ENCODE peak calls at places on chromosomes 2 and 18, in four cellular contexts. S is uterus, U is astrocyte of the cerebellum, O is GM12865. D is an unnamed sample.
A peak's percentile ranks its signal among the peaks of the same experiment; 100 is the strongest.

GRCh38 chr2:72982781-72983499 is 65.6 kb downstream of the EMX1 start:
- DNase-seq in U (no peak), S (no peak), O (no peak), D (no peak)

GRCh38 chr2:170229125-170229524 is 51.2 kb downstream of the MYO3B start:
- DNase-seq in U (no peak), S (no peak), O (no peak), D (no peak)

GRCh38 chr2:218006741-218007140 is 3.9 kb upstream of the TNS1 start:
- DNase-seq in U (no peak), O (no peak), S (peak; percentile 58), D (no peak)

GRCh38 chr2:17104454-17104853 is 413.8 kb downstream of the RAD51AP2 start:
- DNase-seq in S (no peak), O (peak; percentile 25), U (peak; percentile 11), D (peak; percentile 41)

GRCh38 chr2:647691-648231 is 29.4 kb downstream of the TMEM18 start:
- DNase-seq in S (no peak), O (no peak), U (no peak), D (no peak)

GRCh38 chr18:33495278-33495677 is 54.8 kb upstream of the CCDC178 start:
- DNase-seq in O (peak; percentile 47), U (peak; percentile 58), S (no peak), D (no peak)

GRCh38 chr18:28715206-28715605 is 538.3 kb upstream of the CDH2 start:
- DNase-seq in S (no peak), U (no peak), O (no peak), D (no peak)

GRCh38 chr2:218295029-218295428 is 2.7 kb upstream of the TMBIM1 start:
- DNase-seq in S (no peak), O (no peak), U (no peak), D (no peak)

GRCh38 chr18:76672627-76673026 is 149.7 kb upstream of the ZNF236 start:
- DNase-seq in S (peak; percentile 15), U (no peak), O (no peak), D (no peak)

GRCh38 chr2:177970670-177971454 is 101.7 kb downstream of the PDE11A start:
- DNase-seq in S (no peak), O (no peak), U (no peak), D (no peak)

GRCh38 chr2:240237609-240238151 is 97.2 kb upstream of the OTOS start:
- DNase-seq in S (no peak), U (no peak), O (no peak), D (peak; percentile 31)

GRCh38 chr2:120599656-120600055 is 136.0 kb upstream of the GLI2 start:
- DNase-seq in O (no peak), S (no peak), U (no peak), D (no peak)

DNA sequence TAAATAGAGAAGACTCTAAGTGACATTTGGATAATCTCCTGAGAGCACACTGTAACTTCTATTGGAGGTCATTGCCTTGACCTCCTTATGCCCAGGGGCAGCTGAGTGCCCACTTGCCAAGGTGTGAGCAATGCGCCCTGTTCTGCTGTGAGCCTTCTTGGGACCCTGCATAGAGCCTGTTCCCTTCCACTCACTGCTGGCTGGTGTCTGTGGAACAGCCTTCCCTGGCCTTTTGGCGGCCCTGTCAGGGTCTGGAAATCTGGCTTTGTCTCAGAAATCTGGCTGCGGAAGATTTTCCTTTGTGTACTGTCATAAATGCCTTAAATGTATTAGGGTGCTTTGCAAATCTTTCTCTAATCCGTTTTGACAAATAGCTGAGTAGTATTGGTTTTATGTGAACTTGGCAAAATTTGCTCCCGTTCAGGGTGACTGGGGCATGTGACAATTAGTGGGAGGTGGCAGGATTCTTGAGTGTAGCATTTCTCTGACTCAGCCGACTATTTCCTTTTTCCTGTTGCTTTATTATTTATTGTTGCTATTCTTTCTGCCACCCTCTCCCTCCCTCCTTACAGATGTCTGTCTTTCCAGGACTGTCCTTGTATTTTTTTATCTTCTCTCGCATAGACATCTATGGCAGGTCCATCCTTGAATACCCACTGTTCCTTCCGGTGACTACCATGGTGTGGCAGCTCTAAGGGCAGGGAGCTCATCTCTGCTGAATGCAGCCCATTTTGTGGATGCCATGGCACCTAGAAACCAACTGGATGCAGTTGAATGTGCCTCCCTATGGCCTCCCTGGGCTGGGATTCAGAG is 41.8 kb downstream of the LDLRAD4 start:
- DNase-seq in O (no peak), S (no peak), U (no peak), D (no peak)
- H3K4me3 ChIP-seq in O (no peak overlapping the region), S (no peak overlapping the region), U (no peak overlapping the region), D (no peak overlapping the region)

DNA sequence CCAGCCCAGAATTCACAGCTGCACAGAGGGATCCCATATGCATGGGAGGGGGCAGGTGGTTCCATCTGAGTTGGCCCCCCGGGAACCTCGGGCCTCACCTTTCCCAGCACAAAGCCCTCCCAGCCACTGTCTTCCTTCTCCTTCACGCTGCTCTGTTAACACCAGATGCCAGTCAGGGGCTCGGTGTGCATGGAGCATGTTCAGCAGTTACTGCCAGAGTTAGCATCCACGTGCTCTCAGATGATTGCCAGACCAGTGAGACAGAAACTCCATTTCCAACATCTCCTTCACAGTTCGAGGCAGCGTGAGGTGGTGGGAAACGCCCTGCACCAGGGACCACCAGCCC is 101.0 kb downstream of the PTGR3 start:
- DNase-seq in O (no peak), U (no peak), S (no peak), D (no peak)
- TF ChIP-seq CTCF in O (no peak), U (no peak), S (no peak), D (no peak)

DNA sequence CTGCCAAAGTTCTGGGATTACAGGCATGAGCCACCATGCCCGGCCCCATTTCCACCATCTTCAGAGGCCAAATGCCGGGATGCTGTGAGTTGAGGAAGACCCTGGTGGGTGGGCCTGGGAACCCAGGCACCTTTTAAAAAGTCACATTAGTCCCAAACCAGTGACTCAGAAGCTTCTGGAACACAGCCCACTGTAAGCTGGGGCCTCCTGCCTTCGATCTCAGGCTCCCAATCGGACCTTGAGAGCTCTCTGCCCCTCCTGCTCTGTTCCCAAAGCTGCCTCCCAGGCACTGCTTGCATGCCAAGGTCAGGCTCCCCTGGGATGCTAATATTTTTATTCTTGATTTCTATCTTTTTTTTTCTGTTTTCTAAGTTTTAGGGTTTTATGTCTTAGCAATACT is 4.2 kb downstream of the ADCY3 start:
- DNase-seq in S (no peak), U (no peak), O (no peak), D (no peak)
- H3K4me3 ChIP-seq in S (no peak overlapping the region), U (no peak overlapping the region), O (no peak overlapping the region), D (no peak overlapping the region)

GRCh38 chr2:53033416-53033815 is 734.2 kb upstream of the CHAC2 start:
- DNase-seq in U (no peak), O (no peak), S (no peak), D (no peak)

GRCh38 chr2:53028259-53028658 is 739.3 kb upstream of the CHAC2 start:
- DNase-seq in U (no peak), S (no peak), O (no peak), D (no peak)

GRCh38 chr2:53028746-53029423 is 738.7 kb upstream of the CHAC2 start:
- DNase-seq in U (no peak), O (no peak), S (no peak), D (no peak)
- TF ChIP-seq CTCF in U (no peak), O (no peak), S (no peak), D (no peak)

GRCh38 chr2:144083211-144083610 is 436.7 kb downstream of the ZEB2 start:
- DNase-seq in U (no peak), S (no peak), O (no peak), D (no peak)
- H3K4me3 ChIP-seq in U (no peak overlapping the region), S (no peak overlapping the region), O (no peak overlapping the region), D (no peak overlapping the region)

DNA sequence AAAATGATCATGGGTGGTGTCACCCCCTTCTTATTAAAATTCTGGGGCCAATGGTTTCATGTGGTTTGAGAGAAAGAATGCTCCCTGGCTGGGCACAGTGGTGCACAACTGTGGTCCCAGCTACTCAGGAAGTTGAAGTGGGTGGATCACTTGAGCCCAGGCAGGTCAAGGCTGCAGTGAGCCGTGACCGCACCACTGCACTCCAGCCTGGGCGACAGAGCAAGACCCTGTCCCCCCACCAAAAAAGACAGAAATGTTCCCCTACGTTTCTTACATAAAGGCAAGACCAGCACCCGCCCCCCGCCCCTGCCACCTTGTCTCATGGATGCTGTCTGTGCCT is 53.0 kb upstream of the ID2 start:
- DNase-seq in O (peak; percentile 48), S (no peak), U (no peak), D (no peak)
- TF ChIP-seq CTCF in O (no peak), S (no peak), U (no peak), D (no peak)